ENCODE peak calls at places on chromosome 4, in five cellular contexts. O, I, P, H and Q are unnamed samples.

GRCh38 chr4:53346920-53347852 is 18.7 kb downstream of the SCFD2 start:
- DNase-seq in O (no peak), I (no peak), P (no peak), H (no peak), Q (no peak)

GRCh38 chr4:108109997-108110416 is 58.7 kb downstream of the LEF1 start:
- DNase-seq in O (no peak), I (no peak), P (no peak), H (no peak), Q (no peak)

GRCh38 chr4:140806175-140806574 is 50.0 kb upstream of the TBC1D9 start:
- DNase-seq in O (no peak), I (no peak), P (no peak), H (no peak), Q (no peak)

GRCh38 chr4:185244763-185245162 is 35.4 kb downstream of the SNX25 start:
- DNase-seq in O (no peak), I (no peak), P (no peak), H (no peak), Q (no peak)

GRCh38 chr4:89556596-89557305 is 249.2 kb upstream of the GPRIN3 start:
- DNase-seq in O (no peak), I (no peak), P (no peak), H (no peak), Q (no peak)

GRCh38 chr4:163540977-163541376 is 46.5 kb downstream of the TMA16 start:
- DNase-seq in O (no peak), I (no peak), P (no peak), H (no peak), Q (no peak)

GRCh38 chr4:78268607-78269006 is 211.5 kb downstream of the FRAS1 start:
- DNase-seq in O (no peak), I (no peak), P (no peak), H (no peak), Q (no peak)

GRCh38 chr4:8589336-8589735 is 3.2 kb upstream of the CPZ start:
- DNase-seq in O (no peak), I (no peak), P (no peak), H (no peak), Q (no peak)

GRCh38 chr4:109548655-109549054 is 11.4 kb upstream of the MCUB start:
- DNase-seq in O (no peak), I (peak; percentile 21), P (no peak), H (no peak), Q (no peak)

GRCh38 chr4:7901274-7901845 is 38.3 kb downstream of the AFAP1 start:
- DNase-seq in O (no peak), I (no peak), P (no peak), H (no peak), Q (no peak)

GRCh38 chr4:110442309-110442708 is 33.6 kb upstream of the ENPEP start:
- DNase-seq in O (no peak), I (no peak), P (no peak), H (no peak), Q (no peak)

GRCh38 chr4:87525636-87526035 is 3.5 kb downstream of the SPARCL1 start:
- DNase-seq in O (no peak), I (no peak), P (no peak), H (no peak), Q (no peak)